ENCODE peak calls at places on chromosome 20, in five cellular contexts. U is astrocyte of the spinal cord, W is IMR-90, S is ovary, Y is dorsolateral prefrontal cortex. E is an unnamed sample.

GRCh38 chr20:14142171-14142570 is 146.9 kb downstream of the MACROD2 start:
- DNase-seq in U (peak), W (peak), S (peak), Y (no peak), E (peak)

GRCh38 chr20:62997626-62998025 is 9.1 kb downstream of the BHLHE23 start:
- DNase-seq in U (no peak), W (no peak), S (no peak), Y (no peak), E (no peak)

GRCh38 chr20:64168381-64169088 is 4.3 kb downstream of the MYT1 start:
- DNase-seq in U (no peak), W (no peak), S (no peak), Y (no peak), E (no peak)

GRCh38 chr20:40561187-40561586 is 127.8 kb downstream of the MAFB start:
- DNase-seq in U (no peak), W (no peak), S (no peak), Y (no peak), E (no peak)

GRCh38 chr20:54208492-54209044 is 681 bp downstream of the PFDN4 start:
- DNase-seq in U (peak), W (peak), S (no peak), Y (no peak), E (no peak)

GRCh38 chr20:5973971-5974370 is 23.5 kb downstream of the MCM8 start:
- DNase-seq in U (no peak), W (no peak), S (no peak), Y (no peak), E (no peak)

GRCh38 chr20:63465380-63466249 is 6.8 kb downstream of the KCNQ2 start:
- DNase-seq in U (no peak), W (no peak), S (no peak), Y (no peak), E (no peak)

GRCh38 chr20:401682-402495 is 6.2 kb upstream of the RBCK1 start:
- DNase-seq in U (peak), W (peak), S (no peak), Y (no peak), E (peak)

GRCh38 chr20:20267685-20268429 is 100.0 kb upstream of the INSM1 start:
- DNase-seq in U (no peak), W (no peak), S (no peak), Y (no peak), E (no peak)

GRCh38 chr20:7606941-7607340 is 333.3 kb downstream of the HAO1 start:
- DNase-seq in U (no peak), W (no peak), S (no peak), Y (no peak), E (no peak)

GRCh38 chr20:39309458-39309857 is 347.3 kb downstream of the DHX35 start:
- DNase-seq in U (no peak), W (no peak), S (no peak), Y (no peak), E (no peak)

GRCh38 chr20:15235799-15236198 is 898.4 kb upstream of the FLRT3 start:
- DNase-seq in U (no peak), W (no peak), S (no peak), Y (no peak), E (peak)

GRCh38 chr20:39813190-39813829 is 851.2 kb downstream of the DHX35 start:
- DNase-seq in U (no peak), W (no peak), S (no peak), Y (peak), E (no peak)

GRCh38 chr20:1184638-1185315 is at the start of gene TMEM74B:
- DNase-seq in U (no peak), W (no peak), S (no peak), Y (no peak), E (no peak)

GRCh38 chr20:1241456-1241855 is 15.6 kb downstream of the RAD21L1 start:
- DNase-seq in U (no peak), W (no peak), S (no peak), Y (no peak), E (no peak)

GRCh38 chr20:63475209-63475608 is 2.8 kb upstream of the KCNQ2 start:
- DNase-seq in U (peak), W (peak), S (no peak), Y (no peak), E (no peak)

GRCh38 chr20:63682384-63683139 is 13.9 kb upstream of the TNFRSF6B start:
- DNase-seq in U (peak), W (peak), S (peak), Y (peak), E (peak)

GRCh38 chr20:58818585-58819285 is 32.0 kb downstream of the GNAS-AS1 start:
- DNase-seq in U (peak), W (peak), S (no peak), Y (no peak), E (no peak)

GRCh38 chr20:4483481-4483880 is 238.2 kb upstream of the PRND start:
- DNase-seq in U (peak), W (peak), S (no peak), Y (no peak), E (no peak)

GRCh38 chr20:52454660-52455059 is 263.1 kb upstream of the ZFP64 start:
- DNase-seq in U (peak), W (peak), S (no peak), Y (no peak), E (no peak)

GRCh38 chr20:58645277-58645968 is 5.7 kb upstream of the STX16 start:
- DNase-seq in U (peak), W (peak), S (no peak), Y (no peak), E (peak)

DNA sequence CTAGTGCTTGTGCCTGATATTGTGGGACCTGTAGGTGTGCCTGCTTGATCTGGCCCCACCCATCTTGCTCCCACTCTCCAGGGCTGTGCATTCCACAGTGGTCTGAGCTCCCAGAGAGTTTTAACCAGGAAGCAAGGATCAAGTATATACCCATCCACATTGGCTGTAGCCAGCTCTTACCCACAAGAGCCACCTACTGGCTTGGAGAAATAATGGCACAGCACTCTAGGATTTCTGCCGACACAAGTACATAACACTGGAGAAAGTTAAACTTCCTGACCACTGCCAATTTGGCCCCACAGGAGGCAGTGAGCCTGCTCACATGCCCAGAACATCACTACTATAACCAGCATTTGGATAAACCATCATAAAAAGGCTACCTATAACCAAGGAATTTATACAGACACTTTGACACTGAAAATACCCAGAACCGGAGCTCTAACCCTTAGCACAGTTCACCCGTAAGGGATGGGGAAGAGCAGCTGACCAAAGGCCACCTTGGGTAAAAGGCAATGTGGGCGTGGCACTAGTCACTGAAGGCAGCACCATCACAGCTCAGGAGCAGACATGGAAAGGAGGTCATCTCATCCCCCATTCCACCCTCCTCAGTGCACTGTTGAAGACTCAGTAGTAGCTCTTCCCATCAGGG is 440.4 kb downstream of the BTBD3 start:
- DNase-seq in U (no peak), W (no peak), S (no peak), Y (no peak), E (no peak)
- TF ChIP-seq CTCF in U (no peak), W (no peak), S (no peak), Y (no peak), E (peak)

GRCh38 chr20:37314617-37315292 is 25.3 kb downstream of the MANBAL start:
- DNase-seq in U (no peak), W (peak), S (peak), Y (no peak), E (no peak)
- H3K4me3 ChIP-seq in U (no peak), W (no peak), S (no peak), Y (no peak), E (no peak)

GRCh38 chr20:49785149-49785850 is 27.3 kb upstream of the SLC9A8 start:
- DNase-seq in U (no peak), W (no peak), S (no peak), Y (no peak), E (no peak)

GRCh38 chr20:49787371-49788357 is 25.0 kb upstream of the SLC9A8 start:
- DNase-seq in U (no peak), W (no peak), S (no peak), Y (no peak), E (no peak)

GRCh38 chr20:49786226-49786625 is 26.4 kb upstream of the SLC9A8 start:
- DNase-seq in U (no peak), W (no peak), S (no peak), Y (no peak), E (no peak)

GRCh38 chr20:49785851-49786174 is 26.8 kb upstream of the SLC9A8 start:
- DNase-seq in U (no peak), W (no peak), S (no peak), Y (no peak), E (no peak)

DNA sequence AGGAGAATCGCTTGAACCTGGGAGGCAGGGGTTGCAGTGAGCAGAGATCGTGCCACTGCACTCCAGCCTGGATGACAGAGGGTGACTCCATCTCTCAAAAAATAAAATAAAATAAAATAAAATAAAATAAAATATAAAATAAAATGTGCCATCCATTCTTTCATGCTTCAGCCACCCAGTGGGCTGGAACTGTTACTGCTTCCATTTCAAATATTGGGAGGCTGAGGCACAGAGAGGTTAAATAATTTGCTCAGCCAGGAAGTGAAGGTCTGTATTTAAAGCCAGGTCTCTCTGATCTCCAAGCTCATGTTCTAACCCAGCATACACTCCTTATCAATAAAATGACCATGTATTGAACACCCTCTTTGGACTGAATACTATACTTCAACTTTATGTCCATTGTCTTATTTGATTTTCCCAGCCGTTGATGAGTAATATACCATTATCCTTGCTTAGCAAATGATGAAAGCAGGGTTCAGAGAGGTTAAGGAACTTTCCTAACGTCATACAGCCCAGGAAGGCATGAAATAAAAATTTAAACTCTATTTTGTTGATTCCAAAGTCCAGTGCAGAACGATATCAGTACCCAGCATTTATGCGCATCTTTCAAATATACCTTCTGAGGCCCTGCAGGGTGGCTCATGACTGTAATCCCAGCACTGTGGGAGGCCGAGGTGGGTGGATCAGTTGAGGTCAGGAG is 25.8 kb upstream of the SLC9A8 start:
- DNase-seq in U (peak), W (peak), S (no peak), Y (no peak), E (no peak)
- TF ChIP-seq CTCF in U (peak), W (peak), S (no peak), Y (no peak), E (peak)

DNA sequence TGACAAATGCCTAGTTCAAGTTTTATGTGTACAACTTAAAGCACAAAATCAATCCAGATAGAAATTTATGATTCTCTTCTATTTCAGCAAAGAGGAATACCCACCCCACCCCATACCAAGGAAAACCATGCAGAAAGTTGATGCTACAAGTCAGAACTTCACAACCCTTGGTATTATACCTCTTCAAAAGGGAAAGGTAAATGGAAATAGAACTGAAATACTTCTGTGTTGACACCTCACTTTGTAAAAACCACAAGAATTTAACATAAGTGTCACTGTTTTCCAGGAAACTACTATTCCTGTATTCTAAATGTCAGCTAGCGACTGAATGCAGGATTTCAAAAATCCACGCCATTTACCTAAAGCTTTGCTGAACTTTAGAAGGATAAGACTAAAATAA is 3.7 kb downstream of the CPNE1 start:
- DNase-seq in U (peak), W (no peak), S (no peak), Y (no peak), E (no peak)
- H3K4me3 ChIP-seq in U (no peak), W (no peak), S (no peak), Y (no peak), E (no peak)

GRCh38 chr20:44208770-44209169 is 1.8 kb downstream of the OSER1 start:
- DNase-seq in U (peak), W (peak), S (no peak), Y (no peak), E (no peak)

GRCh38 chr20:44210422-44211176 is at the start of gene OSER1:
- DNase-seq in U (peak), W (peak), S (peak), Y (peak), E (peak)

GRCh38 chr20:44209691-44210421 is 715 bp downstream of the OSER1 start:
- DNase-seq in U (peak), W (peak), S (no peak), Y (no peak), E (no peak)

GRCh38 chr20:44212792-44213191 is 2.2 kb upstream of the OSER1 start:
- DNase-seq in U (no peak), W (peak), S (no peak), Y (no peak), E (no peak)

DNA sequence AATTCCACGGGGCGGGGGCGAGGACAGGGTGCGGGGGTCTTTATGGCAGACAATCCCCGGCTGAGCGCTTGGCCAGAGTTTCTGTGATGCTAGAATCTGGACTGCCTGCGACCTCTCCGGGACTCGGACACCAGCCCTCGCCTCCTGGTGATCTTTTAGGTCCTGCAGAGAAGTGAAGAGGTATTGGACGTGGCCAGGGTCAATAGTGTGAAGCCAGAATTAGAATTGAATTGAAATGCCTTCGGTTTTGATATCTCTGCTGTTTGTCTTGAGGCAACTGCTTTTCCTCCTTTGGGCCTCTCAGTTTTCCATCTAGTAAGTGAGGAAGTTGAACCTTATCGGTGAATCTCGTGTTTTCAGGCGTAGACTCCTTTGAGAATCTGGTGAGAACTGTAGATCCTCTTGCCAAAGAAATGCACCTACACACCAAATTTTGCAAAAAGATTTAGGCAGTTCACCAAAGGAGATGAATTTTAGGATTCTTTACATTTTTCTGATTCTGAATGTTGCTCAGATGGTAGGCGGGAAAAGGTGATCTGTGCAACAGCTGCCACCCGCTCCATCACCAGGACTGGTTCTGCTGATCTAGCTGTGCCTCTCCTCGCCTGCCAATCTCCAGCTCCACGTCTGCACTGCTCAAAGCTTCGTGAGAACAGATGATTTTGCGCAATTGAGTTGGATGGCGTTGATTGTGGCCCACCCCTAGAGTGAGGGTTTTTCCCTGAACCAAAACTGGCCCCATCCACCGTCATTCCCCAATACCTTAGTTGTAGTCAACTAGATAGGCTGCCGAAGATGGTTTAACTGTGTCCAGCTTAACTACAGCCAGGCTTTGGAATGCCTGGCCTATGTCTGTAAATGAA is 837 bp upstream of the OSER1 start:
- DNase-seq in U (peak), W (peak), S (no peak), Y (peak), E (no peak)
- TF ChIP-seq CTCF in U (no peak), W (no peak), S (no peak), Y (no peak), E (no peak)